ENCODE peak calls at places on chromosomes 16 and 17, in ten cellular contexts. D is suprapubic skin; K is IMR-90; Q is NT2/D1; H is right lobe of liver; F is SJSA1; R is ovary; M is CD8-positive, alpha-beta T cell; U is stomach; W is fibroblast of lung. O is an unnamed sample.
A peak's percentile ranks its signal among the peaks of the same experiment; 100 is the strongest.

GRCh38 chr17:78737332-78737731 is 44.7 kb downstream of the CYTH1 start:
- DNase-seq in D (no peak), K (peak; percentile 83), Q (no peak), H (no peak), F (no peak), R (no peak), M (no peak), U (no peak), W (peak; percentile 76), O (no peak)

GRCh38 chr17:77107506-77108433 is 33.0 kb upstream of the SEC14L1 start:
- DNase-seq in D (no peak), K (peak; percentile 39), Q (no peak), H (no peak), F (no peak), R (no peak), M (peak; percentile 51), U (no peak), W (peak; percentile 38), O (peak; percentile 66)

GRCh38 chr17:45131616-45132301 is 556 bp downstream of the PLCD3 start:
- DNase-seq in D (no peak), K (no peak), Q (peak; percentile 22), H (peak; percentile 70), F (no peak), R (peak; percentile 72), M (no peak), U (peak; percentile 48), W (no peak), O (peak; percentile 37)

GRCh38 chr17:46733837-46734516 is 84.5 kb downstream of the WNT3 start:
- DNase-seq in D (no peak), K (peak; percentile 69), Q (no peak), H (no peak), F (no peak), R (no peak), M (no peak), U (no peak), W (peak; percentile 76), O (no peak)

GRCh38 chr17:76046064-76046463 is 19.0 kb upstream of the EVPL start:
- DNase-seq in D (no peak), K (no peak), Q (no peak), H (no peak), F (no peak), R (no peak), M (no peak), U (no peak), W (no peak), O (no peak)

GRCh38 chr16:28212532-28212873 is 738 bp upstream of the XPO6 start:
- DNase-seq in D (no peak), K (peak; percentile 26), Q (no peak), H (no peak), F (peak; percentile 48), R (no peak), M (no peak), U (no peak), W (peak; percentile 40), O (no peak)

GRCh38 chr16:69831212-69832123 is 69.3 kb downstream of the WWP2 start:
- DNase-seq in D (no peak), K (peak; percentile 57), Q (no peak), H (no peak), F (no peak), R (no peak), M (no peak), U (no peak), W (peak; percentile 35), O (no peak)

GRCh38 chr17:80773243-80773991 is 218.2 kb upstream of the CHMP6 start:
- DNase-seq in D (no peak), K (peak; percentile 80), Q (no peak), H (no peak), F (peak; percentile 91), R (no peak), M (no peak), U (no peak), W (peak; percentile 33), O (no peak)

DNA sequence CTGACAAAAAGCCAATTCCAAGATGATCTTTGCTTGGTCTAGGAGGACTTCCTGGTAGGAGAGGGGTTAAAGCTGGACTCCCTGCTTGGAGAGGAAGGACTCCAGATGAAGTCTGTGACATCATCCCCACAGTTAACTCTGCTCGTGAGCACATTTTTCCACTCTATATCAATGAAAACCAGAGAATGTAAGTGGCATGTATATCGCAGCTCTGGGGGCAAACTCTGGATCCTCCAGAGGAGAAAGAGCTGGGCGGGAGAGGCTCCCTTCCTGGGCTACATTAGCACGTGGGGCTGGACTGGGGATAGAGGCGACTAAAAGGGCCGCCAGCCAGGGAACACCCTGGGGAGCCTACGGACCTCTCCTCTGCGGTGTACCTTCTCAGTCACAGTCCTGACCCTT is 34.1 kb downstream of the HIC1 start:
- DNase-seq in D (no peak), K (peak; percentile 73), Q (no peak), H (no peak), F (no peak), R (no peak), M (no peak), U (no peak), W (peak; percentile 76), O (no peak)
- H3K4me1 ChIP-seq in D (peaks cover 76% of the 10 kb centered on the region), K (peaks cover 32% of the 10 kb centered on the region), Q (peaks cover 20% of the 10 kb centered on the region), H (peaks cover 25% of the 10 kb centered on the region), F (peaks cover 64% of the 10 kb centered on the region), R (peaks cover 18% of the 10 kb centered on the region), M (peaks cover 36% of the 10 kb centered on the region), U (peaks cover 59% of the 10 kb centered on the region), W (peaks cover 59% of the 10 kb centered on the region), O (peaks cover 39% of the 10 kb centered on the region)

DNA sequence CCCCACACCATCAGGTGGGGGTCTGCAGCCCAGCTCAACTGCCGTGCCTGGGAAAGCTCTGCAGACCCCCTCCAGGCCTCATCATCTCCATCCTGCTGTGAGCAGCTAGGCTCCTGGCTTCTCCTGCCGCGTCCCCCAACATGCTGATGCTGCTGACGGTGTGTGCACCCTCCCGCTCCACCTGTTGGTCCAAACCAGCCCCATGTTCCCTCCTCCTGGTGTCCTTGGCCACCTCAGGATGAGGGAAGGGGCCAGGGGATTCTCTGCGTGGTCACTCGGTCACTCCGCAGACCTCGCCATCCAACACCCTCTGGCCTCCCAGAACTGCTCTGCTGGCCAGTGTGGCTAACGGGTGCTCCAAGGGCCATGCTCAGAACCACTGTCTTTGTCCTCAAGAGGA is 368.6 kb downstream of the FOXL1 start:
- DNase-seq in D (no peak), K (no peak), Q (no peak), H (no peak), F (no peak), R (no peak), M (no peak), U (no peak), W (no peak), O (no peak)
- H3K27me3 ChIP-seq in D (peaks cover 15% of the 10 kb centered on the region), K (no peaks in the 10 kb centered on the region), Q (no peaks in the 10 kb centered on the region), H (no peaks in the 10 kb centered on the region), F (no peaks in the 10 kb centered on the region), R (no peaks in the 10 kb centered on the region), M (no peaks in the 10 kb centered on the region), U (peaks cover 18% of the 10 kb centered on the region), W (no peaks in the 10 kb centered on the region), O (no peaks in the 10 kb centered on the region)

DNA sequence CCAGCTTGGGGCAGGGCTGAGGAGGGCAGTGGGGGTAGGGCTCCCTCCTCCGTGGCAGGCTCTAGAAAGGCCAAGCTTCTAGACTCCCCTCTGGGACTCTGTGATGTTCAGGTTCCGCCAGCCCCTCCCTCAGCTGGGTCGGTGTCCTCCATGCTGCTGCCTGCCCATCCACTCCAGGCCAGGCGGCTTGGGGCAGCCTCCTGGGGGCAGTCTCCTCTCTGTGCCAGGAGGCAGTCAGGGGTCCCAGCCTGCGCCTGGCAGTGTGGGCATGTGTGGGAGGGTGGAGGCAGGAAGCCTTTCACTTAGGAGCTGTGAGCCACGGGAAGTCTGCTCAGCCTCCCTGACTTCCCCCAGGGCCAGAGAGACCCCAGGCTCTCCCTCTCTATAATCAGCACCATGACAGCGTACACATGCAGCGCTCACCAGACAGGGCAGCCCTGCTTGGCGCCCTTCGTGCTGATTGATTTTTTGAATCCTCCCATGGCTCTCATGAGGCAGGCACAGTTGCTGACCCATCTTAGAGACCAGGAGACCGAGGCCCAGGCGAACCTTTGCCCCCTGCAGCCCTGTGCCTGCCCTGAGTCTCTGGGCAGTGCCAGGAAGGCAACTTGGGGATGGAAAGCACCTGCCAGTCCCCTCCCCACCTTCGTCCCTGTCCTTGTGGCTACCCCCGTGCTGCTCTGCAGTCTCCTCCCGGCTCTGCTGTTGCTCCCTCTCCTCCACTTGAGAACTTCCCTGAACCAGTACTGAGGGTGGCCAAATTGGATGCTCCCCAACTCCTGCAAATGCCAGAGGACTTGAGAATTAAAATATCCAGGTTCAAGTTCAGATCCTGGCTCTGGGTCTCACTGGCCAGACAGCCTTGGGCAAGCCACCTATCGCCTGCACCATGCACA is 234.7 kb upstream of the GSE1 start:
- DNase-seq in D (no peak), K (no peak), Q (no peak), H (no peak), F (no peak), R (no peak), M (no peak), U (no peak), W (no peak), O (no peak)
- H3K4me1 ChIP-seq in D (peaks cover 94% of the 10 kb centered on the region), K (peaks cover 21% of the 10 kb centered on the region), Q (peaks cover 32% of the 10 kb centered on the region), H (peaks cover 16% of the 10 kb centered on the region), F (peaks cover 14% of the 10 kb centered on the region), R (peaks cover 14% of the 10 kb centered on the region), M (no peaks in the 10 kb centered on the region), U (peaks cover 42% of the 10 kb centered on the region), W (peaks cover 3% of the 10 kb centered on the region), O (no peaks in the 10 kb centered on the region)

GRCh38 chr17:10161392-10161791 is 37.0 kb downstream of the GAS7 start:
- DNase-seq in D (no peak), K (no peak), Q (no peak), H (no peak), F (no peak), R (no peak), M (no peak), U (no peak), W (no peak), O (no peak)
- H3K27me3 ChIP-seq in D (no peaks in the 10 kb centered on the region), K (no peaks in the 10 kb centered on the region), Q (no peaks in the 10 kb centered on the region), H (no peaks in the 10 kb centered on the region), F (no peaks in the 10 kb centered on the region), R (no peaks in the 10 kb centered on the region), M (no peaks in the 10 kb centered on the region), U (no peaks in the 10 kb centered on the region), W (no peaks in the 10 kb centered on the region), O (no peaks in the 10 kb centered on the region)

GRCh38 chr17:58028591-58028990 is 21.5 kb upstream of the SRSF1 start:
- DNase-seq in D (no peak), K (no peak), Q (no peak), H (no peak), F (no peak), R (no peak), M (no peak), U (no peak), W (no peak), O (no peak)

GRCh38 chr17:58032691-58033415 is 25.8 kb upstream of the SRSF1 start:
- DNase-seq in D (no peak), K (no peak), Q (peak; percentile 49), H (no peak), F (no peak), R (no peak), M (no peak), U (no peak), W (no peak), O (no peak)
- H3K4me1 ChIP-seq in D (no peaks in the 10 kb centered on the region), K (no peaks in the 10 kb centered on the region), Q (no peaks in the 10 kb centered on the region), H (no peaks in the 10 kb centered on the region), F (no peaks in the 10 kb centered on the region), R (no peaks in the 10 kb centered on the region), M (no peaks in the 10 kb centered on the region), U (no peaks in the 10 kb centered on the region), W (no peaks in the 10 kb centered on the region), O (no peaks in the 10 kb centered on the region)